ENCODE peak calls at places on chromosomes 3 and 15, in five cellular contexts. D, A, G, Z and E are unnamed samples.

GRCh38 chr15:31554261-31554660 is 227.6 kb downstream of the KLF13 start:
- DNase-seq in D (no peak), A (no peak), G (no peak), Z (peak; percentile 72), E (peak; percentile 82)

GRCh38 chr15:99409097-99409473 is 156.7 kb upstream of the MEF2A start:
- DNase-seq in D (no peak), A (peak; percentile 83), G (peak; percentile 74), Z (peak; percentile 37), E (no peak)

GRCh38 chr15:94327356-94327936 is 96.1 kb downstream of the MCTP2 start:
- DNase-seq in D (no peak), A (no peak), G (no peak), Z (peak; percentile 40), E (peak; percentile 23)

GRCh38 chr15:46815765-46816164 is 901.5 kb upstream of the SEMA6D start:
- DNase-seq in D (no peak), A (no peak), G (no peak), Z (no peak), E (no peak)

GRCh38 chr3:116863842-116864626 is 154.5 kb downstream of the TUSC7 start:
- DNase-seq in D (no peak), A (no peak), G (peak; percentile 67), Z (peak; percentile 39), E (peak; percentile 10)

GRCh38 chr15:100204771-100205170 is 137.0 kb downstream of the ADAMTS17 start:
- DNase-seq in D (no peak), A (no peak), G (no peak), Z (no peak), E (no peak)

GRCh38 chr3:111277226-111277625 is 205.6 kb downstream of the NECTIN3 start:
- DNase-seq in D (no peak), A (no peak), G (no peak), Z (peak; percentile 43), E (peak; percentile 29)

GRCh38 chr3:13888576-13888975 is 8.7 kb upstream of the WNT7A start:
- DNase-seq in D (no peak), A (no peak), G (no peak), Z (no peak), E (no peak)

GRCh38 chr15:40936234-40936708 is 7.1 kb downstream of the DLL4 start:
- DNase-seq in D (no peak), A (no peak), G (no peak), Z (no peak), E (no peak)

GRCh38 chr15:36251450-36251849 is 328.0 kb upstream of the CDIN1 start:
- DNase-seq in D (no peak), A (no peak), G (no peak), Z (no peak), E (no peak)
- TF ChIP-seq CTCF in D (no peak), A (no peak), G (no peak), Z (no peak), E (peak; percentile 15)

GRCh38 chr3:126267169-126267975 is 87.0 kb upstream of the ALDH1L1 start:
- DNase-seq in D (no peak), A (no peak), G (peak; percentile 86), Z (peak; percentile 89), E (peak; percentile 84)
- H3K27ac ChIP-seq in D (peak overlapping the region; percentile 90), A (peak overlapping the region; percentile 65), G (no peak overlapping the region), Z (peak overlapping the region; percentile 56), E (peak overlapping the region; percentile 94)

GRCh38 chr3:127065138-127065427 is 82.2 kb downstream of the PLXNA1 start:
- DNase-seq in D (no peak), A (peak; percentile 51), G (no peak), Z (no peak), E (no peak)

GRCh38 chr3:127066635-127067034 is 83.7 kb downstream of the PLXNA1 start:
- DNase-seq in D (no peak), A (no peak), G (no peak), Z (no peak), E (no peak)

GRCh38 chr3:127067116-127067910 is 84.4 kb downstream of the PLXNA1 start:
- DNase-seq in D (no peak), A (peak; percentile 55), G (no peak), Z (no peak), E (no peak)

GRCh38 chr3:127064391-127065137 is 81.6 kb downstream of the PLXNA1 start:
- DNase-seq in D (no peak), A (peak; percentile 58), G (no peak), Z (peak; percentile 41), E (no peak)

DNA sequence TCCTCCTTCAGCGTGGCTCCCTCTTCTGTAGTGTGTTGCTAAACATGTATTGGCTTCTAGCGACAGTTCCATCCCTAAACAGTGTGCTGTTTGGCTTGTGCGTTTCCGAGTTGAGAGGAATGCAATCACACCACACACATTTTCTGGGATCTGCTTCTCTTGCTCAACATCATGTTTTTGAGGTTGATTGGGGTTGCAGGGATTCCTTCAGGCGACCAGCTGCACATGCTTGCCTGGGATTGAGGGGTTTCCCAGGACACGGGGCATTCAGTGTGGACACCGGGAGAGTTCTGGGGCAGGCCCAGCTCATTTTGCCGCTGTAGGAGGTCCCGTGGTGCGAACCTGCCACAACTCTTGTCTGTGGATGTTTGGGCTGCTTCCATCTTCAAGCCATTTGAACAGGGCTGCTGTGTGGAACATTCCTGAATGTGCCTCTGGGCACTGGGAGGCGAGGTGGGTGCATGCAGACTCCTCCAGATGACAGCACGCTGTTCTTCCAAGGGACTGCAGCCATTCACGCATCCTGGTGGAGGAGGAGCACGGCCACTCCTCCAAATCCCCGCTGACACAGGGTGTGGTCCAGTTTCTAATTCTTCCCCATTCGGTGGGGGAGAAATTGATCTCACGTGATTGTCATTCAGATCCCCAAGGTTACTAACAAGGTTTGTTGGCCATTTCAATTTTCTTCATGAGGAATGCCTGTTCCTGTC is 82.8 kb downstream of the PLXNA1 start:
- DNase-seq in D (no peak), A (peak; percentile 41), G (no peak), Z (no peak), E (no peak)
- TF ChIP-seq CTCF in D (no peak), A (no peak), G (no peak), Z (no peak), E (no peak)

DNA sequence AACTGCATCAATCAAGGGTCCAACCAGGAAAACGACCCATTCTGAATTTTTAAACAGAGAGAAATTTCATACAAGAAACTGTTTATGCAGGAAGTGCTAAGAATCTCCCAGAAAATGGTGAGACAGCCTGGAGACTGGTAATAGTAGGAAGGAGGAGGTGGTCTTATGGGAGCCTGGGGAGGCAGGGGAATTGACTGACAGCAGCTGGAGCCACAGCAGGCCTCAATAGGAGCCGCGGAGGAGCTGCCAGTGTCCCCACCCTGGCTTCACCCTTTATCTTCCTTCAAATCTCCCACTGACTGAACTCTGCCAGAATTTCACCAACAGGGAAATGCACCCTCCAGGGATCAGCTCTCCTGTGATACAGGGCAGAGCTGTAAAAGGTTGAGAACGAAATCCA is 7.5 kb upstream of the C3orf80 start:
- DNase-seq in D (no peak), A (no peak), G (no peak), Z (no peak), E (no peak)
- H3K27ac ChIP-seq in D (no peak overlapping the region), A (no peak overlapping the region), G (no peak overlapping the region), Z (no peak overlapping the region), E (no peak overlapping the region)

GRCh38 chr3:139546772-139547171 is 7.2 kb upstream of the RBP1 start:
- DNase-seq in D (no peak), A (no peak), G (no peak), Z (no peak), E (no peak)
- TF ChIP-seq CTCF in D (no peak), A (no peak), G (peak; percentile 9), Z (no peak), E (no peak)

GRCh38 chr3:125141596-125142417 is 70.7 kb downstream of the SLC12A8 start:
- DNase-seq in D (peak; percentile 14), A (peak; percentile 95), G (peak; percentile 77), Z (no peak), E (no peak)

GRCh38 chr3:125142418-125142778 is 70.2 kb downstream of the SLC12A8 start:
- DNase-seq in D (no peak), A (no peak), G (no peak), Z (no peak), E (no peak)

GRCh38 chr3:125139386-125139785 is 73.2 kb downstream of the SLC12A8 start:
- DNase-seq in D (no peak), A (no peak), G (no peak), Z (no peak), E (no peak)

GRCh38 chr3:125140817-125141595 is 71.5 kb downstream of the SLC12A8 start:
- DNase-seq in D (no peak), A (no peak), G (no peak), Z (no peak), E (no peak)

GRCh38 chr3:125140011-125140813 is 72.3 kb downstream of the SLC12A8 start:
- DNase-seq in D (no peak), A (no peak), G (no peak), Z (peak; percentile 70), E (no peak)
- H3K27ac ChIP-seq in D (peak overlapping the region; percentile 82), A (peak overlapping the region; percentile 85), G (no peak overlapping the region), Z (peak overlapping the region; percentile 62), E (peak overlapping the region; percentile 65)

DNA sequence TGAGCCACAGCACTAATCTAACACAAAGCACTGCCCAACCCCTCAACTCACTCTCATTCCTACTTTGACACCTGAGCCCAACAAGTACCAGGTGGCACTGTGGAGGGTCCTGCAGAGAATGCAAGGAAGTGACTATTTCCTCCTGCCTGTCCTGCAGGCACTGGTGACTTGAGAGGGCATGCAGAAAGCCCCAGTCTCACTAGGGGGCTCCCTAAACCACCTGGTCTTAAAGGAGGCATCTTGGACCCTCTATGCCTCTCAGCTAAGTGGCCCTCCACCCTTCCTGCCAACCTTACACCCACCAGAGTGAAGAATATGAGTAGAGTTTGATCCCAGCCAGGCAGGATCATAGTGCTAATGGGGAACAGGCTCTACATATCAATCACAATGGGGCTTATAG is 15.2 kb downstream of the TRAIP start:
- DNase-seq in D (no peak), A (no peak), G (peak; percentile 68), Z (no peak), E (no peak)
- TF ChIP-seq CTCF in D (no peak), A (no peak), G (peak; percentile 64), Z (peak; percentile 65), E (peak; percentile 52)

DNA sequence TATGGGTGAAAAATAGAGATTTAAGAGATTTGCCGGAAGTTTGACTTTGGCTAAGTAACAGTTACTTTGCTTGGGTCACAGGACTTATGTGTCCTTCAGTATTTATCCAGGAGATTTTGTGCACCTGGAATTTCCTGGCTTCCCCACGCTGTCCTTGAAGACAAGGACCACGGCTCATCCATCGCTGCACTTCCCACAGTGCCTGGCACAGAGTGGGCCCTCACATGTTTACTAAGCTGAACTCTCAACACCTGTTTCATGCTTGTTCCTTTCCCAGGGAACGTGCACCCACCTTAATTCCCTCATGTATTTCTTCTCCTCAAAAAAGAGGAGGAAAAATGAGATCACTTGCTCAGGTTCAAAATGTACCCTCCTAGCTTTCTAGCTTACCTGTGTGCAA is 32.0 kb downstream of the CA12 start:
- DNase-seq in D (no peak), A (no peak), G (no peak), Z (no peak), E (no peak)
- H3K27ac ChIP-seq in D (peak overlapping the region; percentile 88), A (no peak overlapping the region), G (no peak overlapping the region), Z (no peak overlapping the region), E (no peak overlapping the region)

DNA sequence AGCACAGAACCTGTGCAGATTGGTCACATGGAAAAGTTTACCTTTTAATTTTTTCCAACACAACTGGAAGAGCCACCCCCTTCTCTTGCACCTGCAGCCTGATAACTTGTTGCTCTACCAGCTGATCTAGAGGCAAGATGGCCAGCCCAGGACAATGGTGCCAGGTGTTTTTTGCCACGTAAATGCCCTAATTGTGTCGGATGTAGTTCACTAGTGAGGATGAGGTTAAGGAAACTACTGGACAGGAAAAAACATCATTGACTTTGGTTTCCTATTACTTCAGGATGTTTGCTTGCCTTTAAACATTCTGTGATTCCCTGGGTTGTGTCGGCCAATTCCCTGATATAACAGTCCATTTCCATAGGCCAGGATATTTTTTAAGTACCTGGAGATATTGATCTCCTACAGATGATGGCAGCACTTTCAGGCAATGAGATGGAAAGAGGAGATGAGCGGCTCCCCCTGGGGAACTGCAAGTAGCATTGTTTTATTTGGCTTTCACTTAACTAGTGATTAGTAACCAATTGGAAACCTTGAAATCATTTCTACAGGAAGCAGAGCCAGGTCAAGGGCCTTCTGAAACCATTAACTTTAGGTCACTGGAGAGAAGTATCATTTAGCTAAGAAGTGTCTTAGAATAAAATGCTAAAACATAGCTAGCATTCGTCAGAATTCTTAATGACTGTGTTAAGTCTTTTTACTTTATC is 72.5 kb downstream of the OSBPL10 start:
- DNase-seq in D (no peak), A (no peak), G (no peak), Z (no peak), E (no peak)
- TF ChIP-seq CTCF in D (no peak), A (no peak), G (peak; percentile 44), Z (peak; percentile 48), E (peak; percentile 27)